ENCODE peak calls at places on chromosome 17, in eight cellular contexts. One of them, this sample, is unnamed.
A peak's percentile ranks its signal among the peaks of the same experiment; 100 is the strongest.

GRCh38 chr17:75588546-75589016 is 981 bp downstream of the MYO15B start:
- DNase-seq in RCC 7860: no peak
- DNase-seq in GM12892: no peak
- DNase-seq in DMS153: no peak
- DNase-seq in activated naive CD4-positive, alpha-beta T cell: peak; percentile 50
- DNase-seq in thoracic aorta: no peak
- DNase-seq in right lobe of liver: peak; percentile 85
- DNase-seq in T1000: no peak
- DNase-seq in this sample: no peak

GRCh38 chr17:20203021-20203420 is 193.9 kb downstream of the SPECC1 start:
- DNase-seq in RCC 7860: no peak
- DNase-seq in GM12892: no peak
- DNase-seq in DMS153: no peak
- DNase-seq in activated naive CD4-positive, alpha-beta T cell: no peak
- DNase-seq in thoracic aorta: no peak
- DNase-seq in right lobe of liver: no peak
- DNase-seq in T1000: no peak
- DNase-seq in this sample: peak; percentile 50

GRCh38 chr17:43011728-43012472 is 5.3 kb downstream of the IFI35 start:
- DNase-seq in RCC 7860: no peak
- DNase-seq in GM12892: no peak
- DNase-seq in DMS153: no peak
- DNase-seq in activated naive CD4-positive, alpha-beta T cell: no peak
- DNase-seq in thoracic aorta: no peak
- DNase-seq in right lobe of liver: peak; percentile 46
- DNase-seq in T1000: no peak
- DNase-seq in this sample: no peak

GRCh38 chr17:75478508-75478907 is 22.1 kb downstream of the TMEM94 start:
- DNase-seq in RCC 7860: no peak
- DNase-seq in GM12892: no peak
- DNase-seq in DMS153: no peak
- DNase-seq in activated naive CD4-positive, alpha-beta T cell: no peak
- DNase-seq in thoracic aorta: no peak
- DNase-seq in right lobe of liver: no peak
- DNase-seq in T1000: no peak
- DNase-seq in this sample: no peak

GRCh38 chr17:63978266-63979200 is 5.8 kb upstream of the SCN4A start:
- DNase-seq in RCC 7860: no peak
- DNase-seq in GM12892: no peak
- DNase-seq in DMS153: no peak
- DNase-seq in activated naive CD4-positive, alpha-beta T cell: no peak
- DNase-seq in thoracic aorta: no peak
- DNase-seq in right lobe of liver: no peak
- DNase-seq in T1000: no peak
- DNase-seq in this sample: no peak

GRCh38 chr17:16287563-16288027 is 65.7 kb downstream of the CENPV start:
- DNase-seq in RCC 7860: peak; percentile 50
- DNase-seq in GM12892: no peak
- DNase-seq in DMS153: no peak
- DNase-seq in activated naive CD4-positive, alpha-beta T cell: no peak
- DNase-seq in thoracic aorta: no peak
- DNase-seq in right lobe of liver: no peak
- DNase-seq in T1000: no peak
- DNase-seq in this sample: peak; percentile 85

GRCh38 chr17:45253879-45254278 is 8.0 kb downstream of the SPATA32 start:
- DNase-seq in RCC 7860: no peak
- DNase-seq in GM12892: no peak
- DNase-seq in DMS153: no peak
- DNase-seq in activated naive CD4-positive, alpha-beta T cell: no peak
- DNase-seq in thoracic aorta: no peak
- DNase-seq in right lobe of liver: no peak
- DNase-seq in T1000: no peak
- DNase-seq in this sample: no peak

GRCh38 chr17:68351395-68351794 is 60.1 kb downstream of the ARSG start:
- DNase-seq in RCC 7860: no peak
- DNase-seq in GM12892: no peak
- DNase-seq in DMS153: no peak
- DNase-seq in activated naive CD4-positive, alpha-beta T cell: no peak
- DNase-seq in thoracic aorta: no peak
- DNase-seq in right lobe of liver: no peak
- DNase-seq in T1000: no peak
- DNase-seq in this sample: peak; percentile 11

GRCh38 chr17:57350266-57350665 is 93.9 kb downstream of the MSI2 start:
- DNase-seq in RCC 7860: no peak
- DNase-seq in GM12892: no peak
- DNase-seq in DMS153: no peak
- DNase-seq in activated naive CD4-positive, alpha-beta T cell: no peak
- DNase-seq in thoracic aorta: no peak
- DNase-seq in right lobe of liver: peak; percentile 61
- DNase-seq in T1000: no peak
- DNase-seq in this sample: no peak

GRCh38 chr17:81090361-81091133 is 55.6 kb downstream of the BAIAP2 start:
- DNase-seq in RCC 7860: no peak
- DNase-seq in GM12892: no peak
- DNase-seq in DMS153: no peak
- DNase-seq in activated naive CD4-positive, alpha-beta T cell: no peak
- DNase-seq in thoracic aorta: no peak
- DNase-seq in right lobe of liver: no peak
- DNase-seq in T1000: no peak
- DNase-seq in this sample: no peak

This sample was measured in amniotic epithelial cell.